ENCODE peak calls at places on chromosomes 4 and X, in four cellular contexts. G is HCT116, P is endothelial cell, W is kidney. N is an unnamed sample.

GRCh38 chr4:34158883-34159282 is 2085.4 kb downstream of the ARAP2 start:
- DNase-seq in G (no peak), P (no peak), W (peak; percentile 7), N (no peak)

GRCh38 chrX:38578152-38578551 is 16.8 kb downstream of the TSPAN7 start:
- DNase-seq in G (no peak), P (no peak), W (no peak), N (no peak)

GRCh38 chr4:52862605-52863236 is 604 bp downstream of the RASL11B start:
- DNase-seq in G (no peak), P (no peak), W (no peak), N (no peak)

GRCh38 chr4:172245493-172245892 is 432.3 kb downstream of the GALNTL6 start:
- DNase-seq in G (no peak), P (no peak), W (no peak), N (no peak)

GRCh38 chr4:14069871-14070270 is 442.3 kb upstream of the BOD1L1 start:
- DNase-seq in G (no peak), P (no peak), W (no peak), N (no peak)

GRCh38 chrX:104117753-104118152 is 5.4 kb downstream of the ZCCHC18 start:
- DNase-seq in G (no peak), P (no peak), W (no peak), N (no peak)

GRCh38 chrX:148424570-148424969 is 75.8 kb upstream of the AFF2 start:
- DNase-seq in G (no peak), P (no peak), W (no peak), N (no peak)

GRCh38 chrX:63784902-63785692 is at the start of gene ARHGEF9:
- DNase-seq in G (no peak), P (peak; percentile 34), W (peak; percentile 74), N (peak; percentile 77)

GRCh38 chrX:12052109-12052508 is 86.2 kb upstream of the FRMPD4 start:
- DNase-seq in G (no peak), P (no peak), W (no peak), N (no peak)

GRCh38 chr4:11471613-11472012 is 42.9 kb upstream of the HS3ST1 start:
- DNase-seq in G (no peak), P (no peak), W (no peak), N (no peak)

DNA sequence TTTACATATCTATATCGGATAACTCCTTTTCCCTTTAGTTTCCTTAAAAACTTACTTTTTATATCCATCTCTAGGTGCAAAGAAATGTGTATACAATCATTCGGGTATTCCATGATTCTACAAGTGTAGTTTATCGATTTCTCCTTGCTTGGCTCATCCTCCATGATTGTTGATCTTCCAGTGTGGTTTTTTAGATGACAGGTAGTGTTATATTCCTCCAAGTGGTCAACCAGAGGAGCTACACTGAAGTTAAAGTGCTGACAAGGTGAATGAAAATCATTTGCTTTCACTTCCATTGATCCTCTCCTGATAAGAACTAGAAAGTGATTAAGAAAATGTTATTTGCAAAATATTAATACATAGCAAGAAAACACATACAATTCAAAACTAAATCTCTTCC is 38.5 kb downstream of the TMEM156 start:
- DNase-seq in G (peak; percentile 21), P (no peak), W (no peak), N (no peak)
- TF ChIP-seq CTCF in G (no peak), P (no peak), W (no peak), N (peak; percentile 44)

GRCh38 chr4:182914357-182914756 is 2.8 kb downstream of the DCTD start:
- DNase-seq in G (no peak), P (no peak), W (no peak), N (no peak)

GRCh38 chr4:182918044-182918607 is 940 bp upstream of the DCTD start:
- DNase-seq in G (no peak), P (no peak), W (no peak), N (no peak)

GRCh38 chr4:182916483-182917181 is 554 bp downstream of the DCTD start:
- DNase-seq in G (no peak), P (peak; percentile 53), W (peak; percentile 90), N (no peak)

GRCh38 chr4:182918791-182919302 is 1.7 kb upstream of the DCTD start:
- DNase-seq in G (no peak), P (no peak), W (no peak), N (no peak)

GRCh38 chr4:182917182-182918043 is at the start of gene DCTD:
- DNase-seq in G (no peak), P (peak; percentile 77), W (peak; percentile 94), N (no peak)
- TF ChIP-seq CTCF in G (peak; percentile 12), P (no peak), W (peak; percentile 7), N (peak; percentile 76)

GRCh38 chr4:31045724-31046318 is 325.7 kb downstream of the PCDH7 start:
- DNase-seq in G (no peak), P (peak; percentile 4), W (no peak), N (no peak)
- TF ChIP-seq CTCF in G (peak; percentile 29), P (peak; percentile 54), W (peak; percentile 15), N (peak; percentile 82)

GRCh38 chrX:16748425-16748824 is 29.0 kb downstream of the SYAP1 start:
- DNase-seq in G (no peak), P (no peak), W (no peak), N (no peak)

GRCh38 chrX:16745659-16746058 is 26.2 kb downstream of the SYAP1 start:
- DNase-seq in G (no peak), P (no peak), W (no peak), N (no peak)

GRCh38 chrX:16745102-16745501 is 25.7 kb downstream of the SYAP1 start:
- DNase-seq in G (no peak), P (no peak), W (no peak), N (no peak)

GRCh38 chrX:16739574-16739973 is 20.2 kb downstream of the SYAP1 start:
- DNase-seq in G (no peak), P (no peak), W (no peak), N (no peak)

DNA sequence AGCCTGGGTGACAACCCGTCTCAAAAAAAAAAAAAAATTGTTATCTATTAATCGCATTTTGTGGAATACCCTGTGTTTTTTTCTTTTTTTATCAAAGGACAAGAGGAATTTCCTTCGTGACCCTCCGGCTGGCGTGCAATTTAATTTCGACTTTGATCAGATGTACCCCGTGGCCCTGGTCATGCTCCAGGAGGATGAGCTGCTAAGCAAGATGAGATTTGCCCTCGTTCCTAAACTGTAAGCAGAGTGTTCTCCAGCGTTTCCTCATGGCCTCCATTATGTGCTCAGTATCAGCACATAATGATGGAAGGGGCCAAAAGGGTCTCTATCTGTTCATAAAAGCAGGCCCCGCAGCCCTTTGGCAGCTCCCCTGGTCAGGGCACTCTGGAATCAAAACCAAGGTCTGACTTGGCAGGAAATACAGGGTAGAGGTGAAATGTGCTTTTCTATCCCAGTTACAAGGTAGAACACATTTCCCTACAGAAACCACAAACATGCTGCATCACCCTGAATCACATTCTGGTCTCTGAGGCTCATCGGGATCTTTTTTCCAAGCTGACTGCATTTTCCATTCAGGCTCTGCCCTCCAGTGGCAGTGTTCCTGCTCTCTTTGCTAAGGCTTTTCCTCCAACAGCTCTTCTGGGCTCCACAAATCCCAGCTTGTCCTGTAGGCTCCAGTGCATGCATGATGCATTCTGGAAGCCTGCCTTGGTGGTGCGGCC is 24.4 kb downstream of the SYAP1 start:
- DNase-seq in G (no peak), P (no peak), W (no peak), N (no peak)
- TF ChIP-seq CTCF in G (no peak), P (no peak), W (no peak), N (peak; percentile 48)

GRCh38 chr4:80334568-80334967 is 962 bp upstream of the CFAP299 start:
- DNase-seq in G (no peak), P (no peak), W (no peak), N (no peak)

GRCh38 chr4:80335554-80336358 is at the start of gene CFAP299:
- DNase-seq in G (peak; percentile 70), P (peak; percentile 86), W (peak; percentile 83), N (no peak)

GRCh38 chr4:80340036-80340435 is 4.5 kb downstream of the CFAP299 start:
- DNase-seq in G (no peak), P (no peak), W (no peak), N (no peak)

GRCh38 chr4:80335226-80335553 is 340 bp upstream of the CFAP299 start:
- DNase-seq in G (no peak), P (no peak), W (no peak), N (no peak)

DNA sequence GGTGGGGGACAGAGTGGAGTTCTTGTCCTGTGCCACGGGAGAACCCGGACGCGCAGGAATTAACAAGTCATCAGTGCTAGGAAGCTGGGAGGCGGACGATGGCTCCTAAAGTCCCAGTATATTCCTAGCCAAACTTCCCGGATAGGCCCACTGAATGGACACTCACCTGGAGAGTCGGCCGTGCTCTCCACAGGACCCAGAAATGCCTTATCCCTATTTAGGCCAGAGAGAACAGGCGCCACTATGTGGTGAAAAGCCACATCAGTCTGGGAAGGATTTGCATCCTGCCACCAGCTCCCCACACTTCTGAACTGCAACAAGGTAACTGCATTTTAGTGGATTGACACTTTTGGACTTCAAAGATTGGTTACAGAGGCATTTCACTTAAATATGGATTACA is 1.1 kb downstream of the CFAP299 start:
- DNase-seq in G (peak; percentile 18), P (peak; percentile 33), W (no peak), N (no peak)
- TF ChIP-seq CTCF in G (peak; percentile 34), P (no peak), W (peak; percentile 21), N (peak; percentile 65)

GRCh38 chrX:69158166-69159040 is 6.8 kb downstream of the PJA1 start:
- DNase-seq in G (no peak), P (peak; percentile 24), W (peak; percentile 86), N (no peak)
- TF ChIP-seq CTCF in G (no peak), P (peak; percentile 50), W (no peak), N (peak; percentile 71)

N was measured in chondrocyte.